ENCODE peak calls at places on chromosomes 12 and 14, in five cellular contexts. One of them, this sample, is unnamed.

GRCh38 chr14:76019676-76020075 is 34.1 kb downstream of the IFT43 start:
- DNase-seq in Right ventricle myocardium superior: no peak
- DNase-seq in NAMALWA: no peak
- DNase-seq in occipital lobe: no peak
- DNase-seq in HuH-7: no peak
- DNase-seq in this sample: no peak

GRCh38 chr14:68952544-68953535 is 26.3 kb downstream of the ACTN1 start:
- DNase-seq in Right ventricle myocardium superior: no peak
- DNase-seq in NAMALWA: no peak
- DNase-seq in occipital lobe: no peak
- DNase-seq in HuH-7: no peak
- DNase-seq in this sample: no peak

GRCh38 chr12:95417372-95417771 is 56.6 kb upstream of the METAP2 start:
- DNase-seq in Right ventricle myocardium superior: no peak
- DNase-seq in NAMALWA: peak
- DNase-seq in occipital lobe: no peak
- DNase-seq in HuH-7: no peak
- DNase-seq in this sample: no peak

GRCh38 chr14:33035795-33036194 is 97.1 kb downstream of the NPAS3 start:
- DNase-seq in Right ventricle myocardium superior: no peak
- DNase-seq in NAMALWA: no peak
- DNase-seq in occipital lobe: no peak
- DNase-seq in HuH-7: no peak
- DNase-seq in this sample: no peak

GRCh38 chr12:53929527-53929926 is 9.1 kb upstream of the HOXC13 start:
- DNase-seq in Right ventricle myocardium superior: no peak
- DNase-seq in NAMALWA: no peak
- DNase-seq in occipital lobe: no peak
- DNase-seq in HuH-7: no peak
- DNase-seq in this sample: no peak

GRCh38 chr12:116164976-116165425 is 112.5 kb downstream of the MED13L start:
- DNase-seq in Right ventricle myocardium superior: no peak
- DNase-seq in NAMALWA: no peak
- DNase-seq in occipital lobe: no peak
- DNase-seq in HuH-7: no peak
- DNase-seq in this sample: no peak

GRCh38 chr12:121992059-121992879 is 29.4 kb upstream of the BCL7A start:
- DNase-seq in Right ventricle myocardium superior: no peak
- DNase-seq in NAMALWA: peak
- DNase-seq in occipital lobe: no peak
- DNase-seq in HuH-7: no peak
- DNase-seq in this sample: no peak

GRCh38 chr12:130764073-130764472 is 48.0 kb upstream of the RIMBP2 start:
- DNase-seq in Right ventricle myocardium superior: no peak
- DNase-seq in NAMALWA: peak
- DNase-seq in occipital lobe: no peak
- DNase-seq in HuH-7: no peak
- DNase-seq in this sample: no peak

GRCh38 chr14:59360923-59361794 is 104.0 kb downstream of the GPR135 start:
- DNase-seq in Right ventricle myocardium superior: peak
- DNase-seq in NAMALWA: peak
- DNase-seq in occipital lobe: no peak
- DNase-seq in HuH-7: peak
- DNase-seq in this sample: peak

GRCh38 chr12:97404549-97404948 is 58.1 kb upstream of the RMST start:
- DNase-seq in Right ventricle myocardium superior: no peak
- DNase-seq in NAMALWA: peak
- DNase-seq in occipital lobe: no peak
- DNase-seq in HuH-7: peak
- DNase-seq in this sample: no peak

GRCh38 chr12:104687823-104688573 is 231.2 kb downstream of the CHST11 start:
- DNase-seq in Right ventricle myocardium superior: no peak
- DNase-seq in NAMALWA: no peak
- DNase-seq in occipital lobe: no peak
- DNase-seq in HuH-7: no peak
- DNase-seq in this sample: no peak

GRCh38 chr12:117145597-117146154 is 44.6 kb downstream of the FBXO21 start:
- DNase-seq in Right ventricle myocardium superior: no peak
- DNase-seq in NAMALWA: no peak
- DNase-seq in occipital lobe: no peak
- DNase-seq in HuH-7: no peak
- DNase-seq in this sample: no peak

GRCh38 chr12:124592050-124592449 is 24.6 kb upstream of the NCOR2 start:
- DNase-seq in Right ventricle myocardium superior: no peak
- DNase-seq in NAMALWA: no peak
- DNase-seq in occipital lobe: no peak
- DNase-seq in HuH-7: no peak
- DNase-seq in this sample: peak

GRCh38 chr14:99716850-99717681 is 33.0 kb downstream of the CYP46A1 start:
- DNase-seq in Right ventricle myocardium superior: no peak
- DNase-seq in NAMALWA: no peak
- DNase-seq in occipital lobe: no peak
- DNase-seq in HuH-7: no peak
- DNase-seq in this sample: no peak

GRCh38 chr12:2084553-2085296 is 31.9 kb downstream of the CACNA1C start:
- DNase-seq in Right ventricle myocardium superior: peak
- DNase-seq in NAMALWA: no peak
- DNase-seq in occipital lobe: no peak
- DNase-seq in HuH-7: no peak
- DNase-seq in this sample: peak

GRCh38 chr14:67994561-67994960 is 175.0 kb downstream of the RAD51B start:
- DNase-seq in Right ventricle myocardium superior: no peak
- DNase-seq in NAMALWA: no peak
- DNase-seq in occipital lobe: no peak
- DNase-seq in HuH-7: no peak
- DNase-seq in this sample: no peak

GRCh38 chr12:123097521-123098084 is 53.3 kb downstream of the PITPNM2 start:
- DNase-seq in Right ventricle myocardium superior: peak
- DNase-seq in NAMALWA: no peak
- DNase-seq in occipital lobe: peak
- DNase-seq in HuH-7: no peak
- DNase-seq in this sample: peak

GRCh38 chr12:124790650-124791400 is 72.8 kb downstream of the SCARB1 start:
- DNase-seq in Right ventricle myocardium superior: no peak
- DNase-seq in NAMALWA: no peak
- DNase-seq in occipital lobe: no peak
- DNase-seq in HuH-7: no peak
- DNase-seq in this sample: no peak

GRCh38 chr12:132711169-132711843 is 664 bp downstream of the PGAM5 start:
- DNase-seq in Right ventricle myocardium superior: no peak
- DNase-seq in NAMALWA: peak
- DNase-seq in occipital lobe: no peak
- DNase-seq in HuH-7: no peak
- DNase-seq in this sample: no peak

GRCh38 chr12:52230364-52231281 is 2.4 kb upstream of the KRT7 start:
- DNase-seq in Right ventricle myocardium superior: peak
- DNase-seq in NAMALWA: no peak
- DNase-seq in occipital lobe: no peak
- DNase-seq in HuH-7: no peak
- DNase-seq in this sample: no peak

GRCh38 chr14:103638594-103638993 is 9.6 kb downstream of the KLC1 start:
- DNase-seq in Right ventricle myocardium superior: no peak
- DNase-seq in NAMALWA: no peak
- DNase-seq in occipital lobe: no peak
- DNase-seq in HuH-7: no peak
- DNase-seq in this sample: no peak

GRCh38 chr14:41419709-41420108 is 187.0 kb upstream of the LRFN5 start:
- DNase-seq in Right ventricle myocardium superior: no peak
- DNase-seq in NAMALWA: no peak
- DNase-seq in occipital lobe: no peak
- DNase-seq in HuH-7: no peak
- DNase-seq in this sample: no peak

GRCh38 chr12:3342051-3342450 is 149.0 kb upstream of the PRMT8 start:
- DNase-seq in Right ventricle myocardium superior: peak
- DNase-seq in NAMALWA: peak
- DNase-seq in occipital lobe: peak
- DNase-seq in HuH-7: peak
- DNase-seq in this sample: no peak

GRCh38 chr14:52706286-52706685 is 714 bp upstream of the PSMC6 start:
- DNase-seq in Right ventricle myocardium superior: no peak
- DNase-seq in NAMALWA: peak
- DNase-seq in occipital lobe: no peak
- DNase-seq in HuH-7: no peak
- DNase-seq in this sample: no peak

GRCh38 chr12:47747596-47748506 is 10.8 kb downstream of the RAPGEF3 start:
- DNase-seq in Right ventricle myocardium superior: no peak
- DNase-seq in NAMALWA: no peak
- DNase-seq in occipital lobe: no peak
- DNase-seq in HuH-7: no peak
- DNase-seq in this sample: no peak

GRCh38 chr14:51603495-51603894 is 48.2 kb upstream of the FRMD6 start:
- DNase-seq in Right ventricle myocardium superior: no peak
- DNase-seq in NAMALWA: no peak
- DNase-seq in occipital lobe: no peak
- DNase-seq in HuH-7: no peak
- DNase-seq in this sample: no peak

GRCh38 chr12:8831116-8831515 is 8.7 kb downstream of the A2ML1 start:
- DNase-seq in Right ventricle myocardium superior: no peak
- DNase-seq in NAMALWA: no peak
- DNase-seq in occipital lobe: no peak
- DNase-seq in HuH-7: no peak
- DNase-seq in this sample: no peak

GRCh38 chr12:111410229-111411186 is 4.8 kb downstream of the SH2B3 start:
- DNase-seq in Right ventricle myocardium superior: peak
- DNase-seq in NAMALWA: no peak
- DNase-seq in occipital lobe: no peak
- DNase-seq in HuH-7: no peak
- DNase-seq in this sample: no peak

GRCh38 chr14:37147310-37147875 is 25.0 kb downstream of the SLC25A21 start:
- DNase-seq in Right ventricle myocardium superior: no peak
- DNase-seq in NAMALWA: no peak
- DNase-seq in occipital lobe: no peak
- DNase-seq in HuH-7: no peak
- DNase-seq in this sample: no peak

GRCh38 chr14:95431199-95432145 is 85.0 kb downstream of the SYNE3 start:
- DNase-seq in Right ventricle myocardium superior: no peak
- DNase-seq in NAMALWA: peak
- DNase-seq in occipital lobe: no peak
- DNase-seq in HuH-7: peak
- DNase-seq in this sample: no peak

GRCh38 chr12:80490329-80490728 is 46.3 kb downstream of the PTPRQ start:
- DNase-seq in Right ventricle myocardium superior: no peak
- DNase-seq in NAMALWA: no peak
- DNase-seq in occipital lobe: no peak
- DNase-seq in HuH-7: no peak
- DNase-seq in this sample: no peak

GRCh38 chr12:111447571-111448265 is 42.0 kb downstream of the SH2B3 start:
- DNase-seq in Right ventricle myocardium superior: peak
- DNase-seq in NAMALWA: no peak
- DNase-seq in occipital lobe: no peak
- DNase-seq in HuH-7: no peak
- DNase-seq in this sample: no peak

GRCh38 chr12:7369274-7369729 is 65.4 kb downstream of the ACSM4 start:
- DNase-seq in Right ventricle myocardium superior: peak
- DNase-seq in NAMALWA: no peak
- DNase-seq in occipital lobe: no peak
- DNase-seq in HuH-7: no peak
- DNase-seq in this sample: peak

GRCh38 chr14:52835122-52835903 is 43.9 kb upstream of the GNPNAT1 start:
- DNase-seq in Right ventricle myocardium superior: no peak
- DNase-seq in NAMALWA: no peak
- DNase-seq in occipital lobe: peak
- DNase-seq in HuH-7: no peak
- DNase-seq in this sample: no peak

GRCh38 chr12:101490286-101490920 is 15.3 kb downstream of the SPIC start:
- DNase-seq in Right ventricle myocardium superior: no peak
- DNase-seq in NAMALWA: peak
- DNase-seq in occipital lobe: no peak
- DNase-seq in HuH-7: peak
- DNase-seq in this sample: no peak